ENCODE peak calls at places on chromosome 11, in four cellular contexts. V, P, H and A are unnamed samples.
A peak's percentile ranks its signal among the peaks of the same experiment; 100 is the strongest.

GRCh38 chr11:73597340-73597955 is 464 bp downstream of the FAM168A start:
- DNase-seq in V (no peak), P (no peak), H (peak; percentile 10), A (no peak)

GRCh38 chr11:61603667-61604066 is 22.8 kb upstream of the SYT7 start:
- DNase-seq in V (peak; percentile 42), P (no peak), H (no peak), A (no peak)

GRCh38 chr11:58060939-58061672 is 30.4 kb downstream of the OR6Q1 start:
- DNase-seq in V (peak; percentile 20), P (peak; percentile 91), H (no peak), A (peak; percentile 19)

GRCh38 chr11:65911682-65912568 is 6.9 kb downstream of the C11orf68 start:
- DNase-seq in V (peak; percentile 69), P (no peak), H (peak; percentile 33), A (peak; percentile 79)

GRCh38 chr11:134751825-134752224 is 339.8 kb upstream of the B3GAT1 start:
- DNase-seq in V (no peak), P (no peak), H (no peak), A (no peak)

GRCh38 chr11:57601297-57601696 is 3.8 kb downstream of the SERPING1 start:
- DNase-seq in V (no peak), P (no peak), H (no peak), A (no peak)

GRCh38 chr11:116240661-116241060 is 532.1 kb downstream of the BUD13 start:
- DNase-seq in V (no peak), P (no peak), H (no peak), A (no peak)

GRCh38 chr11:106552694-106553203 is 465.5 kb downstream of the GUCY1A2 start:
- DNase-seq in V (peak; percentile 29), P (peak; percentile 2), H (no peak), A (peak; percentile 0)

GRCh38 chr11:109422755-109423113 is 744 bp downstream of the C11orf87 start:
- DNase-seq in V (no peak), P (no peak), H (no peak), A (no peak)

GRCh38 chr11:30328676-30329075 is 5.8 kb downstream of the ARL14EP start:
- DNase-seq in V (no peak), P (no peak), H (no peak), A (no peak)

GRCh38 chr11:116686891-116687290 is 85.9 kb downstream of the BUD13 start:
- DNase-seq in V (no peak), P (no peak), H (no peak), A (no peak)

GRCh38 chr11:134245434-134245833 is 7.7 kb downstream of the THYN1 start:
- DNase-seq in V (no peak), P (no peak), H (no peak), A (no peak)

GRCh38 chr11:73995731-73996130 is 13.1 kb upstream of the UCP2 start:
- DNase-seq in V (no peak), P (no peak), H (no peak), A (no peak)

GRCh38 chr11:7571640-7572000 is 57.8 kb downstream of the PPFIBP2 start:
- DNase-seq in V (peak; percentile 86), P (peak; percentile 76), H (peak; percentile 66), A (peak; percentile 74)

GRCh38 chr11:56887940-56888339 is 100.8 kb upstream of the OR5AK2 start:
- DNase-seq in V (no peak), P (no peak), H (no peak), A (peak; percentile 75)

GRCh38 chr11:130156108-130157022 is 3.2 kb upstream of the ST14 start:
- DNase-seq in V (no peak), P (no peak), H (no peak), A (peak; percentile 28)

GRCh38 chr11:1929621-1930447 is 10.3 kb downstream of the TNNT3 start:
- DNase-seq in V (peak; percentile 5), P (no peak), H (no peak), A (no peak)

GRCh38 chr11:2718817-2719438 is 19.1 kb upstream of the KCNQ1OT1 start:
- DNase-seq in V (no peak), P (no peak), H (no peak), A (no peak)

GRCh38 chr11:117668291-117668690 is 128.7 kb downstream of the DSCAML1 start:
- DNase-seq in V (no peak), P (no peak), H (no peak), A (no peak)

GRCh38 chr11:10674991-10675440 is 18.5 kb downstream of the IRAG1 start:
- DNase-seq in V (no peak), P (no peak), H (no peak), A (no peak)

GRCh38 chr11:58471892-58472291 is 29.9 kb upstream of the OR5B12 start:
- DNase-seq in V (no peak), P (no peak), H (no peak), A (no peak)

GRCh38 chr11:30281476-30282288 is 41.2 kb upstream of the ARL14EP start:
- DNase-seq in V (no peak), P (no peak), H (no peak), A (no peak)

GRCh38 chr11:4191031-4191571 is 96.5 kb downstream of the RRM1 start:
- DNase-seq in V (no peak), P (no peak), H (no peak), A (no peak)

GRCh38 chr11:15027011-15027410 is 46.4 kb upstream of the CALCB start:
- DNase-seq in V (no peak), P (no peak), H (no peak), A (no peak)

GRCh38 chr11:6693342-6694228 is 10.4 kb upstream of the MRPL17 start:
- DNase-seq in V (no peak), P (no peak), H (no peak), A (no peak)

GRCh38 chr11:37449146-37449545 is 851.1 kb upstream of the RAG2 start:
- DNase-seq in V (no peak), P (no peak), H (no peak), A (peak; percentile 6)

GRCh38 chr11:61699737-61700160 is 19.6 kb downstream of the DAGLA start:
- DNase-seq in V (no peak), P (no peak), H (no peak), A (no peak)

GRCh38 chr11:94734563-94735275 is 33.4 kb upstream of the AMOTL1 start:
- DNase-seq in V (peak; percentile 28), P (no peak), H (no peak), A (no peak)

GRCh38 chr11:121418625-121419114 is 33.4 kb upstream of the SORL1 start:
- DNase-seq in V (no peak), P (no peak), H (no peak), A (no peak)

GRCh38 chr11:66651011-66651410 is 12.5 kb downstream of the RBM4 start:
- DNase-seq in V (no peak), P (no peak), H (no peak), A (no peak)

GRCh38 chr11:130817608-130817944 is 98.7 kb downstream of the SNX19 start:
- DNase-seq in V (no peak), P (no peak), H (no peak), A (no peak)

GRCh38 chr11:67499808-67500793 is 5.1 kb downstream of the PITPNM1 start:
- DNase-seq in V (no peak), P (no peak), H (no peak), A (no peak)

GRCh38 chr11:57203359-57203758 is 21.6 kb downstream of the LRRC55 start:
- DNase-seq in V (no peak), P (no peak), H (no peak), A (no peak)

GRCh38 chr11:120660024-120660565 is 148.5 kb downstream of the GRIK4 start:
- DNase-seq in V (peak; percentile 84), P (peak; percentile 53), H (peak; percentile 75), A (peak; percentile 44)

GRCh38 chr11:61700720-61701119 is 20.5 kb downstream of the DAGLA start:
- DNase-seq in V (no peak), P (no peak), H (no peak), A (no peak)

GRCh38 chr11:1356007-1356435 is 33.7 kb upstream of the BRSK2 start:
- DNase-seq in V (no peak), P (no peak), H (no peak), A (no peak)

GRCh38 chr11:34332524-34332923 is 25.3 kb downstream of the ABTB2 start:
- DNase-seq in V (peak; percentile 16), P (peak; percentile 80), H (no peak), A (no peak)
- TF ChIP-seq HMGXB4 in V (no peak), P (no peak), H (no peak), A (no peak)

GRCh38 chr11:44309483-44310197 is at the start of gene ALX4:
- DNase-seq in V (peak; percentile 80), P (no peak), H (peak; percentile 72), A (no peak)
- TF ChIP-seq HMGXB4 in V (no peak), P (no peak), H (no peak), A (no peak)

GRCh38 chr11:113618360-113618759 is 87.7 kb downstream of the TMPRSS5 start:
- DNase-seq in V (no peak), P (no peak), H (no peak), A (no peak)
- TF ChIP-seq HMGXB4 in V (no peak), P (no peak), H (no peak), A (no peak)

DNA sequence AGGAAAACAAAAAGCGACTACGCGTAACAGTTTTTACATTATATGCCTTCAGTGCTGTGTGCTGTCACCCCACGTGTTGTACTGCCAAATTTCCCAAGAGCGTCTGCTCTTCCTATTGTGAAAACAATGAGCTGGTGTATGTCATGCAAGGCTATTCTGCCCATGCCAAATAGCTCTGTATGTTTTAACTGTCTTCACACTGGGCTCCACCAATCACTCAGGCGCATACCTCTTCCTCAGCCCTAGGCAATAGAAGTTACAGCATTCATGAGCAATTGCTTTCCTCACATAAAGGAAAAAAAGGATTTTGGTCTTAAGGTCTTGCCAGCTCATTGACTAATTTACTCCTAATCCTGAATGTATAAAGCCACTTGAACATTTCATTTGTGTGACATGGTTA is 606.8 kb downstream of the NTM start:
- DNase-seq in V (no peak), P (no peak), H (no peak), A (no peak)
- TF ChIP-seq HMGXB4 in V (no peak), P (no peak), H (no peak), A (no peak)

GRCh38 chr11:76666830-76667229 is 3.7 kb downstream of the LRRC32 start:
- DNase-seq in V (no peak), P (no peak), H (no peak), A (no peak)

GRCh38 chr11:76668362-76669155 is 2.0 kb downstream of the LRRC32 start:
- DNase-seq in V (no peak), P (no peak), H (no peak), A (no peak)

GRCh38 chr11:76667856-76668255 is 2.7 kb downstream of the LRRC32 start:
- DNase-seq in V (no peak), P (no peak), H (no peak), A (no peak)

GRCh38 chr11:76666408-76666807 is 4.1 kb downstream of the LRRC32 start:
- DNase-seq in V (no peak), P (no peak), H (no peak), A (no peak)

DNA sequence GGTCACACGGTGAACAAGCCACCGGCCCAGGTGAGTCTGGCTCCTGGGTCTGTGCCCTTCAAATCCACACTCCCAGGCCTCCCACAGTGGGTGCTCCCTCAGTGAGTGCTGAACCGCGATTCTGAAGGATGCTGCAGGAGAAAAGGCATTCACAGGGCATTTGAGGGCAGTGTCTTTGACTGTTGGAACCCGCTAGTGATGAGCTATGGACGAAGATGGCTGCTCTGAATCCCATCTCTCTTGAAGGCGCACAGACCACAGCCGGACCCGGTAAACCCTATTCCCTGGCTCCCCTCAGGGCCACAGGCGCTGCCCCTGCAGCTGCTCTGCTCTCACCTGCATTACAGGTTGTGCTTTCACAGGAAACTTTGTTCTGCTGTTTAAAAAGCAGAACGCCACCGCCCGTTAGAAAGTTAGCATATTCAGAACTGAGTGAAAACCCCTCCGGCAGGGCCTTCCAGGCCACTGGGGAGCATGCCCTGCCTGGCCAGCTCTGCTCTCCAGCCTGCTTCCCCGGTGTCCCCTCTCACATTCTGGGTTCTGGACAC is 3.2 kb downstream of the LRRC32 start:
- DNase-seq in V (no peak), P (no peak), H (no peak), A (no peak)
- TF ChIP-seq HMGXB4 in V (no peak), P (no peak), H (no peak), A (no peak)